ENCODE peak calls at places on chromosome 1, in seven cellular contexts. V is left lung; Q is coronary artery; K is CD8-positive, alpha-beta T cell; A is lower lobe of right lung; U is breast epithelium; D is ascending aorta. B is an unnamed sample.

GRCh38 chr1:155124503-155125463 is 2.9 kb upstream of the EFNA1 start:
- DNase-seq in V (no peak), Q (no peak), K (no peak), A (peak; percentile 53), U (no peak), D (no peak), B (no peak)

GRCh38 chr1:109980324-109981127 is 4.0 kb upstream of the AHCYL1 start:
- DNase-seq in V (no peak), Q (no peak), K (no peak), A (peak; percentile 60), U (peak; percentile 49), D (no peak), B (no peak)

GRCh38 chr1:244919320-244920282 is 55.3 kb upstream of the HNRNPU start:
- DNase-seq in V (no peak), Q (no peak), K (no peak), A (no peak), U (no peak), D (no peak), B (no peak)

GRCh38 chr1:228842094-228842775 is 107.0 kb downstream of the RHOU start:
- DNase-seq in V (no peak), Q (no peak), K (peak; percentile 31), A (no peak), U (no peak), D (peak; percentile 85), B (peak; percentile 55)

GRCh38 chr1:92927870-92928269 is 33.4 kb downstream of the DIPK1A start:
- DNase-seq in V (no peak), Q (no peak), K (no peak), A (no peak), U (no peak), D (no peak), B (no peak)

GRCh38 chr1:55140546-55140983 is 74.6 kb downstream of the USP24 start:
- DNase-seq in V (no peak), Q (no peak), K (peak; percentile 69), A (no peak), U (peak; percentile 48), D (peak; percentile 85), B (peak; percentile 25)

GRCh38 chr1:183685112-183685713 is 32.1 kb upstream of the APOBEC4 start:
- DNase-seq in V (no peak), Q (no peak), K (no peak), A (no peak), U (no peak), D (no peak), B (no peak)

GRCh38 chr1:198681831-198682756 is 43.3 kb downstream of the PTPRC start:
- DNase-seq in V (peak; percentile 61), Q (no peak), K (peak; percentile 79), A (peak; percentile 77), U (peak; percentile 38), D (peak; percentile 78), B (peak; percentile 10)

GRCh38 chr1:98044071-98044697 is 123.3 kb upstream of the DPYD start:
- DNase-seq in V (no peak), Q (no peak), K (no peak), A (no peak), U (no peak), D (no peak), B (no peak)

GRCh38 chr1:236168716-236169429 is 26.5 kb downstream of the GPR137B start:
- DNase-seq in V (no peak), Q (no peak), K (peak; percentile 46), A (peak; percentile 80), U (peak; percentile 27), D (no peak), B (no peak)

GRCh38 chr1:9279172-9279840 is 13.4 kb upstream of the SPSB1 start:
- DNase-seq in V (no peak), Q (no peak), K (no peak), A (no peak), U (no peak), D (no peak), B (no peak)

GRCh38 chr1:183595537-183595936 is 5.3 kb upstream of the NCF2 start:
- DNase-seq in V (no peak), Q (no peak), K (no peak), A (no peak), U (no peak), D (no peak), B (no peak)

GRCh38 chr1:54001620-54002019 is 16.4 kb downstream of the LDLRAD1 start:
- DNase-seq in V (no peak), Q (no peak), K (no peak), A (no peak), U (no peak), D (no peak), B (no peak)

DNA sequence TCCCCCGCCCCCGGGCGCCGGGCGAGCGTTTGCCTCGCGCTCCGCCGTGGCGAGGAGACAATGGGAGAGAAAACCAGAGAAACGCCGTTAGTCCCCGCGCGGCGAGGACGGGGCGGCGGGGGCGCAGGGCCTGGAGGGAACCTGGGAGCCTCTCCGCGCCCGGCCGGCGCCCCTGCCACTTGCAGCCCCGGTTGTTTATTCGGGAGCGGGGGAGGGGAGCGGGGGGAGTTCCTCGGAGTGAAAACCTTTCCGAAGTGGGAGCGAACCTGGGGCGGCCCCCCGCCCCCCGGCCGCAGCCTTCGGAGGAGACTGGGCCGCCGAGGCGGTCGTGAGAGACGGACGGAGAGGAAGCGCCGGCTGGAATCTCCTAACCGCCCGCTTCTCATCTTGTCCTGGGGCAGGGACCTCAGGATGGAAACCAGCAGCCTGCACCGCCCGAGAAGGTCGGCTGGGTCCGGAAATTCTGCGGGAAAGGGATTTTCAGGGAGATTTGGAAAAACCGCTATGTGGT is 850 bp downstream of the PLEKHO1 start:
- DNase-seq in V (peak; percentile 86), Q (no peak), K (peak; percentile 65), A (peak; percentile 61), U (no peak), D (no peak), B (no peak)
- H3K27ac ChIP-seq in V (peak overlapping the region; percentile 81), Q (peak overlapping the region; percentile 98), K (peak overlapping the region; percentile 79), A (peak overlapping the region; percentile 88), U (peak overlapping the region; percentile 96), D (peak overlapping the region; percentile 96), B (peak overlapping the region; percentile 69)

DNA sequence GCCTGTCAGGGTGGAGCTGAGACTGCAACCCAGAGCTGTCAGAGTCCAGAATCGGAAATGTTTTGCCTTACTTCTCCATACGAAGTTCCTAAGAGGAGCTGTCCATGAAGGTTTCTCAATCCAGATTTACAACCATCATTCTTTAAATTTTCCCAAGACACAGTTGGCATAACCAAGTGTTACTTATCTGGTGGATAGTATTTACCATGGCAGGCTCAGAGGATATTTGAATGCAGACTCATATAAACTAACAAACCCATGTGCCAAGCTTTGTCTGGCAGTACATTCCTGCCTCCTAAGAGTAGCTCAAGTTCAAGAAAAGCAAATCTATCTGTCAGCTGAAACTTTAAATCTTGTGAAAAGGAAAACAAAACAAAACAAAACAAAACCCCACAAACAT is 267.9 kb downstream of the ZNF326 start:
- DNase-seq in V (no peak), Q (no peak), K (no peak), A (no peak), U (no peak), D (peak; percentile 67), B (no peak)
- H3K27ac ChIP-seq in V (no peak overlapping the region), Q (peak overlapping the region; percentile 54), K (no peak overlapping the region), A (no peak overlapping the region), U (no peak overlapping the region), D (no peak overlapping the region), B (no peak overlapping the region)

GRCh38 chr1:78229344-78229743 is 183.6 kb downstream of the GIPC2 start:
- DNase-seq in V (no peak), Q (no peak), K (no peak), A (no peak), U (no peak), D (no peak), B (no peak)
- H3K27ac ChIP-seq in V (no peak overlapping the region), Q (no peak overlapping the region), K (no peak overlapping the region), A (no peak overlapping the region), U (no peak overlapping the region), D (no peak overlapping the region), B (no peak overlapping the region)

GRCh38 chr1:167453156-167453555 is 65.2 kb downstream of the CD247 start:
- DNase-seq in V (no peak), Q (no peak), K (no peak), A (no peak), U (no peak), D (no peak), B (no peak)
- H3K27ac ChIP-seq in V (no peak overlapping the region), Q (no peak overlapping the region), K (no peak overlapping the region), A (no peak overlapping the region), U (no peak overlapping the region), D (no peak overlapping the region), B (no peak overlapping the region)

B was measured in substantia nigra.